ENCODE peak calls at places on chromosomes 3 and 15, in seven cellular contexts. U is HepG2, T is gastrocnemius medialis, K is endothelial cell of umbilical vein, A is sigmoid colon, M is SK-N-SH, L is stomach. I is an unnamed sample.

GRCh38 chr3:17850448-17850847 is 108.0 kb upstream of the TBC1D5 start:
- DNase-seq in U (no peak), T (no peak), M (no peak), A (no peak), L (no peak), K (no peak), I (no peak)

GRCh38 chr3:185549111-185549510 is 3.3 kb downstream of the LIPH start:
- DNase-seq in L (peak; percentile 34), U (no peak), M (no peak), K (peak; percentile 84), A (no peak), T (peak; percentile 17), I (no peak)

GRCh38 chr15:25643120-25643519 is 204.3 kb upstream of the UBE3A start:
- DNase-seq in K (no peak), U (no peak), L (no peak), M (no peak), T (no peak), A (no peak), I (no peak)

GRCh38 chr3:179464296-179465092 is 13.2 kb upstream of the GNB4 start:
- DNase-seq in U (no peak), A (no peak), T (no peak), K (no peak), M (no peak), L (no peak), I (no peak)

GRCh38 chr3:135456182-135456790 is 509.2 kb upstream of the PPP2R3A start:
- DNase-seq in M (peak; percentile 36), A (no peak), T (no peak), U (no peak), K (no peak), L (no peak), I (no peak)

GRCh38 chr3:53998980-53999379 is 107.3 kb upstream of the SELENOK start:
- DNase-seq in U (no peak), L (no peak), M (no peak), A (no peak), K (no peak), T (no peak), I (peak; percentile 36)

GRCh38 chr3:29805757-29806156 is 524.9 kb downstream of the RBMS3 start:
- DNase-seq in M (no peak), K (no peak), T (no peak), L (no peak), A (no peak), U (no peak), I (no peak)

GRCh38 chr3:189588061-189588817 is 43.0 kb upstream of the TP63 start:
- DNase-seq in A (no peak), K (no peak), L (no peak), M (no peak), U (no peak), T (no peak), I (no peak)

GRCh38 chr3:177195941-177196472 is 1.3 kb downstream of the TBL1XR1 start:
- DNase-seq in T (no peak), K (peak; percentile 48), A (no peak), L (no peak), U (no peak), M (no peak), I (no peak)

GRCh38 chr3:19171794-19172193 is 23.5 kb downstream of the KCNH8 start:
- DNase-seq in T (no peak), M (no peak), A (no peak), K (no peak), U (no peak), L (no peak), I (no peak)

GRCh38 chr3:159236306-159236705 is 434.5 kb downstream of the MFSD1 start:
- DNase-seq in M (peak; percentile 10), A (no peak), T (no peak), U (no peak), L (no peak), K (peak; percentile 7), I (no peak)

GRCh38 chr3:38992117-38992779 is 59.5 kb downstream of the SCN11A start:
- DNase-seq in U (no peak), L (no peak), K (peak; percentile 41), T (no peak), A (no peak), M (no peak), I (no peak)

GRCh38 chr3:67854663-67855062 is 200.3 kb upstream of the SUCLG2 start:
- DNase-seq in U (peak; percentile 3), T (no peak), L (no peak), A (no peak), M (no peak), K (no peak), I (no peak)

GRCh38 chr15:90318591-90318990 is 33.5 kb upstream of the ZNF774 start:
- DNase-seq in A (no peak), M (no peak), K (no peak), L (no peak), T (no peak), U (no peak), I (no peak)

GRCh38 chr3:171585029-171585428 is 124.8 kb upstream of the TNIK start:
- DNase-seq in U (no peak), K (no peak), T (no peak), A (no peak), L (no peak), M (no peak), I (no peak)

GRCh38 chr3:15860014-15860934 is 62.5 kb upstream of the ANKRD28 start:
- DNase-seq in K (peak; percentile 32), A (peak; percentile 75), M (peak; percentile 58), T (peak; percentile 49), L (peak; percentile 29), U (peak; percentile 29), I (no peak)

GRCh38 chr3:119304201-119304713 is 10.1 kb downstream of the ARHGAP31 start:
- DNase-seq in A (no peak), U (no peak), M (no peak), L (no peak), T (no peak), K (no peak), I (no peak)

GRCh38 chr3:72523409-72524172 is 324.7 kb downstream of the SHQ1 start:
- DNase-seq in U (no peak), L (no peak), K (no peak), A (peak; percentile 67), T (peak; percentile 15), M (no peak), I (peak; percentile 14)

GRCh38 chr15:78830514-78831228 is 19.4 kb upstream of the ADAMTS7 start:
- DNase-seq in L (no peak), T (no peak), K (no peak), U (no peak), A (no peak), M (no peak), I (no peak)

GRCh38 chr15:72532991-72533601 is 59.0 kb downstream of the ARIH1 start:
- DNase-seq in T (no peak), M (no peak), K (no peak), L (no peak), U (peak; percentile 12), A (no peak), I (no peak)

GRCh38 chr3:193452338-193452737 is 73.8 kb upstream of the ATP13A5 start:
- DNase-seq in M (peak; percentile 3), K (peak; percentile 4), U (no peak), L (no peak), A (no peak), T (no peak), I (no peak)

GRCh38 chr3:144185291-144185690 is 213.7 kb downstream of the DIPK2A start:
- DNase-seq in U (no peak), T (no peak), L (no peak), M (no peak), K (no peak), A (no peak), I (no peak)

GRCh38 chr3:116038968-116039950 is 406.0 kb downstream of the LSAMP start:
- DNase-seq in A (no peak), U (no peak), L (no peak), M (no peak), T (no peak), K (no peak), I (no peak)

GRCh38 chr3:174398761-174399160 is 460.4 kb upstream of the NAALADL2 start:
- DNase-seq in M (no peak), L (no peak), A (no peak), T (no peak), K (no peak), U (no peak), I (no peak)

GRCh38 chr3:174403831-174404230 is 455.3 kb upstream of the NAALADL2 start:
- DNase-seq in K (no peak), M (no peak), U (no peak), L (no peak), A (no peak), T (no peak), I (no peak)

GRCh38 chr3:174397848-174398247 is 461.3 kb upstream of the NAALADL2 start:
- DNase-seq in T (no peak), A (no peak), M (no peak), K (peak; percentile 44), L (no peak), U (peak; percentile 1), I (no peak)
- TF ChIP-seq CTCF in T (peak; percentile 59), A (peak; percentile 32), M (peak; percentile 55), K (no peak), L (no peak), U (no peak), I (peak; percentile 54)

GRCh38 chr3:108127301-108127988 is 36.6 kb upstream of the CD47 start:
- DNase-seq in U (no peak), M (no peak), A (no peak), K (no peak), T (no peak), L (no peak), I (no peak)
- H3K4me3 ChIP-seq in U (no peak overlapping the region), M (no peak overlapping the region), A (no peak overlapping the region), K (no peak overlapping the region), T (no peak overlapping the region), L (peak overlapping the region; percentile 6), I (no peak overlapping the region)

DNA sequence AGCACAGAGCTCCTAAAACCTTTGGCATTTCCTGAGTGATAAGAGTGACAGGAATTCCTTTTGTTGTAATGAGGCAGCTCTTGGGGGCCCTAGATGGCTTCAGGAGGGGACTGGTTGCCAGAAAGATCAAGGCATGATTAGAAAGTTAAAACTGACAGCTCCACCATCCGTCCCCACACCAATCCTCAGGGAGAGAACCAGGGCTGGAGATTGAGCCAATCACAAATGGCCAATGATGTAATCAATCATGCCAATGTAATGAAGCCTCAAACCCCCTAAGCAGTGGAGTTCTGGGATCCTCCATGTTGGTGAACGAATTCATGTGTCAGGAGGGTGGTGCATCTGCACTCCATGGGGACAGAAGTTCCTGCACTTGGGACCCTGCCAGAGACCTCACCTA is 265.1 kb downstream of the OCA2 start:
- DNase-seq in U (no peak), A (no peak), K (no peak), T (no peak), M (no peak), L (no peak), I (no peak)
- H3K9me3 ChIP-seq in U (no peaks in the 10 kb centered on the region), A (no peaks in the 10 kb centered on the region), K (peaks cover 13% of the 10 kb centered on the region), T (no peaks in the 10 kb centered on the region), M (peaks cover 4% of the 10 kb centered on the region), L (peaks cover 12% of the 10 kb centered on the region), I (no peaks in the 10 kb centered on the region)

DNA sequence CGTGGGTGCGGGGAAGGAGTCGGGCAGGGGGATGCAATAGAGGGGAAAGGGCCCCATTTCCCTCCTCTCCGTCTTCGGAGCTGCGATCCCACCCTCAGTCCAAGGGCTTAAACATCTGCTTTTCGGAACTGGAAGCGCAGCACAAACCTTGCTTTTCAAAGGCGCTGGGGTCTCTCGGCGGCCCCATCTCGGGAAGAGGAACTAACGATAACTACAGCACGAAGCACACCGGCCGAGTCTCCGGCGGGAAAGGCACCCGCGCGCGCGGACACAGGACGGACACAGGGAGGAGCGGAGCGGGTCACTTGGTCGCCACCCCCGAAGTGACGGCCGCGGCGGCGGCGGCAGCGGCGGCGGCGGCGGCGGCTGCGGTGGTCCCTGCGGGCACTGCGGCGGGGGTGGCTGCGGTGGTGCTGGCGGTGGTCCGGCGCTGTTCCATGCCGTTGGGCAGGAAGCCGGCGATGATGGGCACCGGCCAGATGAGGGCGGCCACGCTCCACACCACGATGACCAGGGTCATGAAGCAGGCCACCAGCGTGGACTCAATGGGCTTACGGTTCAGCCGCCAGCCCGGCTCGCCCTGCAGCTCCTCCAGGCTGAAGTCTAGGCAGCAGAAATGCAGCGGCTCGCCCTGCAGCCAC is 1.1 kb downstream of the TMEM158 start:
- DNase-seq in K (peak; percentile 64), T (peak; percentile 69), L (peak; percentile 73), M (peak; percentile 95), U (peak; percentile 40), A (peak; percentile 82), I (peak; percentile 75)
- TF ChIP-seq CTCF in K (peak; percentile 72), T (peak; percentile 49), L (peak; percentile 22), M (peak; percentile 59), U (peak; percentile 88), A (no peak), I (peak; percentile 36)